ENCODE peak calls at places on chromosomes 1 and 21, in seven cellular contexts. A is dorsolateral prefrontal cortex, Y is tibial nerve, W is left ventricle myocardium inferior, U is colonic mucosa, C is pancreas, S is IMR-90. T is an unnamed sample.

GRCh38 chr1:64861611-64862010 is 104.7 kb downstream of the JAK1 start:
- DNase-seq in A (no peak), Y (no peak), W (no peak), U (no peak), C (no peak), S (peak; percentile 17), T (peak; percentile 16)

GRCh38 chr1:26555550-26555981 is 26.0 kb downstream of the RPS6KA1 start:
- DNase-seq in A (peak; percentile 93), Y (no peak), W (no peak), U (no peak), C (no peak), S (no peak), T (no peak)

GRCh38 chr1:229803601-229804217 is 177.7 kb downstream of the URB2 start:
- DNase-seq in A (no peak), Y (no peak), W (no peak), U (peak; percentile 35), C (no peak), S (no peak), T (no peak)

GRCh38 chr1:8357329-8358101 is 39.6 kb downstream of the SLC45A1 start:
- DNase-seq in A (no peak), Y (no peak), W (no peak), U (no peak), C (peak; percentile 48), S (no peak), T (no peak)

GRCh38 chr1:221511797-221512196 is 230.1 kb downstream of the DUSP10 start:
- DNase-seq in A (no peak), Y (no peak), W (no peak), U (no peak), C (no peak), S (no peak), T (no peak)

GRCh38 chr1:224767031-224767430 is 150.9 kb downstream of the CNIH3 start:
- DNase-seq in A (peak; percentile 41), Y (no peak), W (no peak), U (no peak), C (no peak), S (no peak), T (no peak)

GRCh38 chr1:108636876-108637275 is 24.0 kb downstream of the HENMT1 start:
- DNase-seq in A (no peak), Y (no peak), W (no peak), U (no peak), C (no peak), S (no peak), T (no peak)

GRCh38 chr1:59685666-59686065 is 129.1 kb upstream of the HOOK1 start:
- DNase-seq in A (no peak), Y (no peak), W (no peak), U (no peak), C (no peak), S (no peak), T (no peak)

GRCh38 chr1:61925591-61926298 is 183.5 kb downstream of the PATJ start:
- DNase-seq in A (no peak), Y (no peak), W (no peak), U (no peak), C (no peak), S (no peak), T (no peak)

GRCh38 chr1:9894115-9894514 is 16.0 kb downstream of the CTNNBIP1 start:
- DNase-seq in A (peak; percentile 3), Y (no peak), W (no peak), U (no peak), C (peak; percentile 7), S (no peak), T (no peak)

GRCh38 chr1:81179239-81179638 is 621.5 kb upstream of the ADGRL2 start:
- DNase-seq in A (no peak), Y (no peak), W (no peak), U (no peak), C (no peak), S (peak; percentile 99), T (peak; percentile 93)

GRCh38 chr1:192954705-192955265 is 104.4 kb downstream of the UCHL5 start:
- DNase-seq in A (no peak), Y (no peak), W (no peak), U (no peak), C (no peak), S (no peak), T (no peak)

GRCh38 chr1:93989601-93990000 is 80.4 kb upstream of the GCLM start:
- DNase-seq in A (no peak), Y (no peak), W (no peak), U (no peak), C (no peak), S (no peak), T (no peak)

GRCh38 chr1:94753171-94753972 is 66.8 kb upstream of the SLC44A3 start:
- DNase-seq in A (no peak), Y (no peak), W (peak; percentile 75), U (no peak), C (peak; percentile 79), S (peak; percentile 21), T (no peak)

GRCh38 chr21:34910396-34910795 is 138.7 kb downstream of the RUNX1 start:
- DNase-seq in A (no peak), Y (no peak), W (no peak), U (no peak), C (no peak), S (no peak), T (no peak)

GRCh38 chr1:227388214-227388613 is 69.9 kb upstream of the CDC42BPA start:
- DNase-seq in A (no peak), Y (no peak), W (no peak), U (no peak), C (no peak), S (no peak), T (no peak)

GRCh38 chr1:14321413-14321812 is 277.1 kb upstream of the KAZN start:
- DNase-seq in A (no peak), Y (no peak), W (no peak), U (no peak), C (no peak), S (no peak), T (no peak)

GRCh38 chr1:229855999-229856650 is 210.9 kb upstream of the GALNT2 start:
- DNase-seq in A (peak; percentile 67), Y (no peak), W (no peak), U (no peak), C (peak; percentile 74), S (no peak), T (peak; percentile 9)

GRCh38 chr1:59043796-59044195 is 253.1 kb upstream of the FGGY start:
- DNase-seq in A (no peak), Y (peak; percentile 76), W (peak; percentile 75), U (peak; percentile 75), C (no peak), S (peak; percentile 89), T (peak; percentile 99)

GRCh38 chr1:15100369-15101111 is 53.0 kb upstream of the TMEM51 start:
- DNase-seq in A (peak; percentile 74), Y (peak; percentile 40), W (peak; percentile 31), U (peak; percentile 50), C (no peak), S (peak; percentile 45), T (peak; percentile 66)

GRCh38 chr1:166730299-166730888 is 108.9 kb upstream of the POGK start:
- DNase-seq in A (no peak), Y (no peak), W (no peak), U (no peak), C (peak; percentile 24), S (no peak), T (no peak)

GRCh38 chr1:231973840-231974239 is 347.2 kb downstream of the DISC1 start:
- DNase-seq in A (no peak), Y (no peak), W (no peak), U (no peak), C (no peak), S (peak; percentile 16), T (no peak)

GRCh38 chr1:89607888-89608626 is 24.9 kb upstream of the LRRC8C start:
- DNase-seq in A (no peak), Y (no peak), W (peak; percentile 29), U (no peak), C (no peak), S (peak; percentile 31), T (peak; percentile 63)

GRCh38 chr1:183954496-183954895 is 83.0 kb downstream of the COLGALT2 start:
- DNase-seq in A (no peak), Y (no peak), W (no peak), U (no peak), C (no peak), S (no peak), T (no peak)

DNA sequence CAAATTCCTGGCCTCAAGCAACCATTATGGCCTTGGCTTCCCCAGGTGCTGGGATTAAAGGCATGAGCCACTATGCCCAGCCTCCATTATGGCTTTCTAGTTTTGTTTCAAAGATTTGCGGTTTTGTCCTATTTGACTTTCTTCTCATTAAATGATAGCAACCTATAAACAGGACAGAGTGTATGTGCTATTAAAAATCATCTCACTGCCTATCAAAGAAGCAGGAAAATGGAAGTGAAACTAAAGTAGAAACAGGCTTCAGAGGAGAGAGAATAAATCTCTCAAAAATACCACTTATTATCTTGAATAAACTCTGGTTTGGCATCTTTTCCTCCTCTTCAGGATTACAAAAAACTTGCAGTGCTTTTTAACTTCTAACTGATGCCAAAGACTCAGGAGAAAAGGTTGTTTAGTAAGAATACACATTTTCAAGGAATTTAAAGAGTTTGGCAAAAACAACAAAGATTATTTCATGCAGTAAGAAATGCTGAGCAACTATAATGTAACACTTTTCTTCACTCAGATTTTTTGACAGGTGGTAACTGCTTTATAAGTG is 28.7 kb downstream of the ACBD3 start:
- DNase-seq in A (no peak), Y (no peak), W (no peak), U (no peak), C (no peak), S (no peak), T (no peak)
- H3K4me3 ChIP-seq in A (no peak overlapping the region), Y (no peak overlapping the region), W (no peak overlapping the region), U (no peak overlapping the region), C (no peak overlapping the region), S (no peak overlapping the region), T (no peak overlapping the region)

DNA sequence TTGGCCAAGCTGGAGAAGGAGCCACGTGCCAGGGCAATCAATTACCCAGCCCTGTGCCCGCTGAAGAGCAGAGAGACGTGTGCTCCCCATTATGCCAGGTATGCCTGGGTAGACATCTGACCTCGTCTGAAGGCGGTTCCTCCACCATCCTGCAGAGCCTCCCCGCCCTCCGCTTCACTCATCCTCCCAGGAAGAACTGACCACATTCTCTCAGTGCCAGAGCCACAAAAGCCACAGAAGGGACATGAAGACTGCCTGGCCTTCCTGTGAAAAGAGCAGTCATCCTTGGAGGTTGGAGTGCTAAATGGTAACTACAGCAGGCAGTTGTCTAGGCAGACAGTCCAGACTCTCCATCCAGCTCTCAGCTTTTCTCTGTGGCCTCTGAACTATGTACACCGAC is 12.0 kb downstream of the SYT2 start:
- DNase-seq in A (no peak), Y (no peak), W (no peak), U (no peak), C (no peak), S (no peak), T (no peak)
- TF ChIP-seq CTCF in A (no peak), Y (no peak), W (no peak), U (no peak), C (no peak), S (no peak), T (no peak)

GRCh38 chr1:31939484-31940329 is 1.5 kb upstream of the PTP4A2 start:
- DNase-seq in A (no peak), Y (peak; percentile 48), W (no peak), U (peak; percentile 79), C (peak; percentile 76), S (peak; percentile 90), T (peak; percentile 79)
- H3K4me3 ChIP-seq in A (no peak overlapping the region), Y (no peak overlapping the region), W (no peak overlapping the region), U (no peak overlapping the region), C (no peak overlapping the region), S (no peak overlapping the region), T (no peak overlapping the region)

GRCh38 chr1:161314201-161314981 is at the start of gene SDHC:
- DNase-seq in A (peak; percentile 97), Y (peak; percentile 81), W (peak; percentile 90), U (peak; percentile 91), C (peak; percentile 95), S (peak; percentile 85), T (peak; percentile 86)
- TF ChIP-seq CTCF in A (peak; percentile 30), Y (no peak), W (peak; percentile 23), U (no peak), C (no peak), S (peak; percentile 51), T (peak; percentile 54)

GRCh38 chr1:53890522-53890941 is 935 bp upstream of the YIPF1 start:
- DNase-seq in A (no peak), Y (no peak), W (no peak), U (no peak), C (no peak), S (no peak), T (no peak)
- H3K4me3 ChIP-seq in A (peak overlapping the region; percentile 79), Y (peak overlapping the region; percentile 87), W (peak overlapping the region; percentile 96), U (peak overlapping the region; percentile 97), C (peak overlapping the region; percentile 91), S (peak overlapping the region; percentile 97), T (peak overlapping the region; percentile 99)

T was measured in foreskin fibroblast.